ENCODE peak calls at places on chromosomes 11 and 22, in seven cellular contexts. One of them, this sample, is unnamed.

GRCh38 chr11:117199061-117199915 is at the start of gene TAGLN:
- DNase-seq in AG04449: peak; percentile 87
- DNase-seq in right cardiac atrium: peak; percentile 95
- DNase-seq in coronary artery: peak; percentile 99
- DNase-seq in mucosa of descending colon: peak; percentile 50
- DNase-seq in HCT116: no peak
- DNase-seq in left kidney: peak; percentile 83
- DNase-seq in this sample: peak; percentile 99

GRCh38 chr22:40922484-40923303 is 28.5 kb upstream of the RBX1 start:
- DNase-seq in AG04449: no peak
- DNase-seq in right cardiac atrium: no peak
- DNase-seq in coronary artery: no peak
- DNase-seq in mucosa of descending colon: peak; percentile 62
- DNase-seq in HCT116: peak; percentile 29
- DNase-seq in left kidney: peak; percentile 76
- DNase-seq in this sample: peak; percentile 43

GRCh38 chr11:124194283-124194682 is 11.1 kb downstream of the OR10D3 start:
- DNase-seq in AG04449: no peak
- DNase-seq in right cardiac atrium: no peak
- DNase-seq in coronary artery: no peak
- DNase-seq in mucosa of descending colon: no peak
- DNase-seq in HCT116: no peak
- DNase-seq in left kidney: no peak
- DNase-seq in this sample: no peak

GRCh38 chr11:87252869-87253268 is 215.1 kb downstream of the TMEM135 start:
- DNase-seq in AG04449: no peak
- DNase-seq in right cardiac atrium: no peak
- DNase-seq in coronary artery: no peak
- DNase-seq in mucosa of descending colon: no peak
- DNase-seq in HCT116: no peak
- DNase-seq in left kidney: no peak
- DNase-seq in this sample: no peak

GRCh38 chr22:36439481-36440271 is 41.8 kb downstream of the TXN2 start:
- DNase-seq in AG04449: peak; percentile 70
- DNase-seq in right cardiac atrium: peak; percentile 75
- DNase-seq in coronary artery: no peak
- DNase-seq in mucosa of descending colon: no peak
- DNase-seq in HCT116: no peak
- DNase-seq in left kidney: peak; percentile 82
- DNase-seq in this sample: peak; percentile 83

GRCh38 chr11:37972691-37973090 is 1374.7 kb upstream of the RAG2 start:
- DNase-seq in AG04449: no peak
- DNase-seq in right cardiac atrium: no peak
- DNase-seq in coronary artery: no peak
- DNase-seq in mucosa of descending colon: no peak
- DNase-seq in HCT116: no peak
- DNase-seq in left kidney: no peak
- DNase-seq in this sample: no peak

GRCh38 chr22:38080847-38081635 is 2.9 kb downstream of the SLC16A8 start:
- DNase-seq in AG04449: no peak
- DNase-seq in right cardiac atrium: peak; percentile 87
- DNase-seq in coronary artery: no peak
- DNase-seq in mucosa of descending colon: peak; percentile 24
- DNase-seq in HCT116: no peak
- DNase-seq in left kidney: peak; percentile 75
- DNase-seq in this sample: peak; percentile 53

GRCh38 chr22:35684270-35684700 is 33.4 kb upstream of the APOL5 start:
- DNase-seq in AG04449: no peak
- DNase-seq in right cardiac atrium: no peak
- DNase-seq in coronary artery: no peak
- DNase-seq in mucosa of descending colon: peak; percentile 28
- DNase-seq in HCT116: no peak
- DNase-seq in left kidney: peak; percentile 27
- DNase-seq in this sample: peak; percentile 61

GRCh38 chr11:198236-198806 is 5.4 kb downstream of the SCGB1C1 start:
- DNase-seq in AG04449: no peak
- DNase-seq in right cardiac atrium: peak; percentile 56
- DNase-seq in coronary artery: peak; percentile 67
- DNase-seq in mucosa of descending colon: no peak
- DNase-seq in HCT116: no peak
- DNase-seq in left kidney: no peak
- DNase-seq in this sample: no peak

GRCh38 chr11:79229047-79229446 is 211.8 kb downstream of the TENM4 start:
- DNase-seq in AG04449: no peak
- DNase-seq in right cardiac atrium: no peak
- DNase-seq in coronary artery: no peak
- DNase-seq in mucosa of descending colon: no peak
- DNase-seq in HCT116: no peak
- DNase-seq in left kidney: no peak
- DNase-seq in this sample: no peak

GRCh38 chr11:107799245-107799859 is 59.2 kb downstream of the SLC35F2 start:
- DNase-seq in AG04449: no peak
- DNase-seq in right cardiac atrium: peak; percentile 80
- DNase-seq in coronary artery: no peak
- DNase-seq in mucosa of descending colon: peak; percentile 80
- DNase-seq in HCT116: peak; percentile 46
- DNase-seq in left kidney: peak; percentile 72
- DNase-seq in this sample: peak; percentile 68

GRCh38 chr11:18844753-18845367 is 53.3 kb upstream of the PTPN5 start:
- DNase-seq in AG04449: no peak
- DNase-seq in right cardiac atrium: no peak
- DNase-seq in coronary artery: no peak
- DNase-seq in mucosa of descending colon: no peak
- DNase-seq in HCT116: peak; percentile 36
- DNase-seq in left kidney: peak; percentile 27
- DNase-seq in this sample: peak; percentile 84

GRCh38 chr11:79196950-79197349 is 243.9 kb downstream of the TENM4 start:
- DNase-seq in AG04449: no peak
- DNase-seq in right cardiac atrium: no peak
- DNase-seq in coronary artery: no peak
- DNase-seq in mucosa of descending colon: no peak
- DNase-seq in HCT116: no peak
- DNase-seq in left kidney: no peak
- DNase-seq in this sample: no peak

GRCh38 chr11:1051356-1052132 is 15.0 kb upstream of the MUC6 start:
- DNase-seq in AG04449: no peak
- DNase-seq in right cardiac atrium: peak; percentile 42
- DNase-seq in coronary artery: no peak
- DNase-seq in mucosa of descending colon: no peak
- DNase-seq in HCT116: no peak
- DNase-seq in left kidney: no peak
- DNase-seq in this sample: no peak

GRCh38 chr11:20000022-20000392 is 160.3 kb downstream of the DBX1 start:
- DNase-seq in AG04449: no peak
- DNase-seq in right cardiac atrium: no peak
- DNase-seq in coronary artery: no peak
- DNase-seq in mucosa of descending colon: no peak
- DNase-seq in HCT116: no peak
- DNase-seq in left kidney: no peak
- DNase-seq in this sample: peak; percentile 62

GRCh38 chr11:115170133-115170815 is 333.9 kb downstream of the CADM1 start:
- DNase-seq in AG04449: no peak
- DNase-seq in right cardiac atrium: no peak
- DNase-seq in coronary artery: no peak
- DNase-seq in mucosa of descending colon: peak; percentile 64
- DNase-seq in HCT116: no peak
- DNase-seq in left kidney: peak; percentile 69
- DNase-seq in this sample: peak; percentile 31

GRCh38 chr22:36757608-36758220 is 18.2 kb downstream of the IFT27 start:
- DNase-seq in AG04449: no peak
- DNase-seq in right cardiac atrium: peak; percentile 88
- DNase-seq in coronary artery: peak; percentile 73
- DNase-seq in mucosa of descending colon: peak; percentile 91
- DNase-seq in HCT116: peak; percentile 57
- DNase-seq in left kidney: peak; percentile 83
- DNase-seq in this sample: peak; percentile 86

GRCh38 chr11:120172054-120172881 is 34.4 kb upstream of the TRIM29 start:
- DNase-seq in AG04449: no peak
- DNase-seq in right cardiac atrium: peak; percentile 86
- DNase-seq in coronary artery: peak; percentile 79
- DNase-seq in mucosa of descending colon: peak; percentile 74
- DNase-seq in HCT116: peak; percentile 36
- DNase-seq in left kidney: peak; percentile 90
- DNase-seq in this sample: peak; percentile 82

This sample was measured in mesendoderm.